ENCODE peak calls at places on chromosomes 11 and 22, in seven cellular contexts. One of them, this sample, is unnamed.

GRCh38 chr11:73106347-73106746 is 35.8 kb downstream of the FCHSD2 start:
- DNase-seq in stimulated activated CD4-positive, alpha-beta T cell treated with anti-CD3 and anti-CD28 coated beads, Interleukin-1b, Interleukin-23, amount 100 ng/mL, for 1 hour: no peak
- DNase-seq in occipital lobe: no peak
- DNase-seq in stomach: no peak
- DNase-seq in fibroblast of mammary gland: no peak
- DNase-seq in prostate gland: no peak
- DNase-seq in brain microvascular endothelial cell: no peak
- DNase-seq in this sample: no peak

GRCh38 chr11:47257518-47258316 is at the start of gene NR1H3:
- DNase-seq in brain microvascular endothelial cell: peak; percentile 40
- DNase-seq in stimulated activated CD4-positive, alpha-beta T cell treated with anti-CD3 and anti-CD28 coated beads, Interleukin-1b, Interleukin-23, amount 100 ng/mL, for 1 hour: no peak
- DNase-seq in prostate gland: peak; percentile 25
- DNase-seq in stomach: peak; percentile 79
- DNase-seq in fibroblast of mammary gland: peak; percentile 82
- DNase-seq in occipital lobe: peak; percentile 18
- DNase-seq in this sample: no peak

GRCh38 chr11:72573380-72573949 is 100.8 kb downstream of the PDE2A start:
- DNase-seq in stomach: no peak
- DNase-seq in prostate gland: no peak
- DNase-seq in brain microvascular endothelial cell: peak; percentile 39
- DNase-seq in occipital lobe: no peak
- DNase-seq in fibroblast of mammary gland: peak; percentile 42
- DNase-seq in stimulated activated CD4-positive, alpha-beta T cell treated with anti-CD3 and anti-CD28 coated beads, Interleukin-1b, Interleukin-23, amount 100 ng/mL, for 1 hour: no peak
- DNase-seq in this sample: no peak

GRCh38 chr22:31620756-31621480 is 41.1 kb downstream of the PISD start:
- DNase-seq in stomach: no peak
- DNase-seq in stimulated activated CD4-positive, alpha-beta T cell treated with anti-CD3 and anti-CD28 coated beads, Interleukin-1b, Interleukin-23, amount 100 ng/mL, for 1 hour: no peak
- DNase-seq in fibroblast of mammary gland: no peak
- DNase-seq in brain microvascular endothelial cell: no peak
- DNase-seq in prostate gland: no peak
- DNase-seq in occipital lobe: no peak
- DNase-seq in this sample: no peak

GRCh38 chr11:27553186-27553585 is 46.6 kb upstream of the LIN7C start:
- DNase-seq in brain microvascular endothelial cell: no peak
- DNase-seq in prostate gland: no peak
- DNase-seq in occipital lobe: peak; percentile 6
- DNase-seq in stimulated activated CD4-positive, alpha-beta T cell treated with anti-CD3 and anti-CD28 coated beads, Interleukin-1b, Interleukin-23, amount 100 ng/mL, for 1 hour: no peak
- DNase-seq in fibroblast of mammary gland: no peak
- DNase-seq in stomach: no peak
- DNase-seq in this sample: no peak

GRCh38 chr11:102717280-102717679 is 7.5 kb downstream of the MMP8 start:
- DNase-seq in prostate gland: no peak
- DNase-seq in stimulated activated CD4-positive, alpha-beta T cell treated with anti-CD3 and anti-CD28 coated beads, Interleukin-1b, Interleukin-23, amount 100 ng/mL, for 1 hour: no peak
- DNase-seq in stomach: no peak
- DNase-seq in brain microvascular endothelial cell: no peak
- DNase-seq in occipital lobe: no peak
- DNase-seq in fibroblast of mammary gland: no peak
- DNase-seq in this sample: no peak

GRCh38 chr11:33248416-33248957 is 8.7 kb upstream of the HIPK3 start:
- DNase-seq in stomach: no peak
- DNase-seq in stimulated activated CD4-positive, alpha-beta T cell treated with anti-CD3 and anti-CD28 coated beads, Interleukin-1b, Interleukin-23, amount 100 ng/mL, for 1 hour: no peak
- DNase-seq in brain microvascular endothelial cell: no peak
- DNase-seq in occipital lobe: no peak
- DNase-seq in prostate gland: no peak
- DNase-seq in fibroblast of mammary gland: peak; percentile 60
- DNase-seq in this sample: no peak

GRCh38 chr22:30265851-30266444 is 703 bp downstream of the OSM start:
- DNase-seq in fibroblast of mammary gland: peak; percentile 33
- DNase-seq in stomach: peak; percentile 68
- DNase-seq in occipital lobe: no peak
- DNase-seq in prostate gland: no peak
- DNase-seq in stimulated activated CD4-positive, alpha-beta T cell treated with anti-CD3 and anti-CD28 coated beads, Interleukin-1b, Interleukin-23, amount 100 ng/mL, for 1 hour: peak; percentile 52
- DNase-seq in brain microvascular endothelial cell: no peak
- DNase-seq in this sample: peak; percentile 71

GRCh38 chr22:29346659-29347058 is 31.2 kb upstream of the RASL10A start:
- DNase-seq in stomach: peak; percentile 70
- DNase-seq in prostate gland: peak; percentile 86
- DNase-seq in brain microvascular endothelial cell: no peak
- DNase-seq in fibroblast of mammary gland: no peak
- DNase-seq in stimulated activated CD4-positive, alpha-beta T cell treated with anti-CD3 and anti-CD28 coated beads, Interleukin-1b, Interleukin-23, amount 100 ng/mL, for 1 hour: no peak
- DNase-seq in occipital lobe: peak; percentile 56
- DNase-seq in this sample: no peak

GRCh38 chr22:42651134-42651533 is 1.9 kb upstream of the CYB5R3 start:
- DNase-seq in stomach: no peak
- DNase-seq in fibroblast of mammary gland: peak; percentile 25
- DNase-seq in brain microvascular endothelial cell: no peak
- DNase-seq in occipital lobe: no peak
- DNase-seq in stimulated activated CD4-positive, alpha-beta T cell treated with anti-CD3 and anti-CD28 coated beads, Interleukin-1b, Interleukin-23, amount 100 ng/mL, for 1 hour: no peak
- DNase-seq in prostate gland: no peak
- DNase-seq in this sample: no peak

GRCh38 chr11:19393941-19394340 is 153.2 kb upstream of the E2F8 start:
- DNase-seq in stimulated activated CD4-positive, alpha-beta T cell treated with anti-CD3 and anti-CD28 coated beads, Interleukin-1b, Interleukin-23, amount 100 ng/mL, for 1 hour: no peak
- DNase-seq in occipital lobe: no peak
- DNase-seq in stomach: no peak
- DNase-seq in prostate gland: no peak
- DNase-seq in fibroblast of mammary gland: peak; percentile 89
- DNase-seq in brain microvascular endothelial cell: no peak
- DNase-seq in this sample: no peak

GRCh38 chr11:2196970-2197770 is 25.6 kb upstream of the TH start:
- DNase-seq in fibroblast of mammary gland: peak; percentile 47
- DNase-seq in stimulated activated CD4-positive, alpha-beta T cell treated with anti-CD3 and anti-CD28 coated beads, Interleukin-1b, Interleukin-23, amount 100 ng/mL, for 1 hour: peak; percentile 24
- DNase-seq in brain microvascular endothelial cell: peak; percentile 56
- DNase-seq in stomach: peak; percentile 87
- DNase-seq in occipital lobe: peak; percentile 14
- DNase-seq in prostate gland: peak; percentile 77
- DNase-seq in this sample: peak; percentile 30

GRCh38 chr11:78910322-78910721 is 335.7 kb upstream of the NARS2 start:
- DNase-seq in occipital lobe: no peak
- DNase-seq in brain microvascular endothelial cell: no peak
- DNase-seq in prostate gland: no peak
- DNase-seq in stomach: no peak
- DNase-seq in fibroblast of mammary gland: no peak
- DNase-seq in stimulated activated CD4-positive, alpha-beta T cell treated with anti-CD3 and anti-CD28 coated beads, Interleukin-1b, Interleukin-23, amount 100 ng/mL, for 1 hour: no peak
- DNase-seq in this sample: no peak

GRCh38 chr11:102111787-102112653 is 1.8 kb downstream of the YAP1 start:
- DNase-seq in fibroblast of mammary gland: peak; percentile 96
- DNase-seq in prostate gland: peak; percentile 62
- DNase-seq in brain microvascular endothelial cell: peak; percentile 85
- DNase-seq in stomach: peak; percentile 72
- DNase-seq in stimulated activated CD4-positive, alpha-beta T cell treated with anti-CD3 and anti-CD28 coated beads, Interleukin-1b, Interleukin-23, amount 100 ng/mL, for 1 hour: no peak
- DNase-seq in occipital lobe: no peak
- DNase-seq in this sample: no peak

GRCh38 chr22:45007946-45008852 is 1.6 kb downstream of the PHF21B start:
- DNase-seq in stomach: no peak
- DNase-seq in occipital lobe: no peak
- DNase-seq in prostate gland: peak; percentile 32
- DNase-seq in fibroblast of mammary gland: no peak
- DNase-seq in stimulated activated CD4-positive, alpha-beta T cell treated with anti-CD3 and anti-CD28 coated beads, Interleukin-1b, Interleukin-23, amount 100 ng/mL, for 1 hour: no peak
- DNase-seq in brain microvascular endothelial cell: no peak
- DNase-seq in this sample: no peak

GRCh38 chr11:58444285-58444684 is 2.2 kb upstream of the OR5B12 start:
- DNase-seq in prostate gland: no peak
- DNase-seq in occipital lobe: no peak
- DNase-seq in stimulated activated CD4-positive, alpha-beta T cell treated with anti-CD3 and anti-CD28 coated beads, Interleukin-1b, Interleukin-23, amount 100 ng/mL, for 1 hour: no peak
- DNase-seq in brain microvascular endothelial cell: no peak
- DNase-seq in fibroblast of mammary gland: no peak
- DNase-seq in stomach: no peak
- DNase-seq in this sample: no peak

GRCh38 chr11:112248216-112248615 is 12.4 kb downstream of the PLET1 start:
- DNase-seq in stimulated activated CD4-positive, alpha-beta T cell treated with anti-CD3 and anti-CD28 coated beads, Interleukin-1b, Interleukin-23, amount 100 ng/mL, for 1 hour: no peak
- DNase-seq in prostate gland: no peak
- DNase-seq in fibroblast of mammary gland: peak; percentile 64
- DNase-seq in stomach: no peak
- DNase-seq in brain microvascular endothelial cell: no peak
- DNase-seq in occipital lobe: no peak
- DNase-seq in this sample: no peak

GRCh38 chr22:24423519-24424000 is 3.8 kb upstream of the ADORA2A start:
- DNase-seq in occipital lobe: no peak
- DNase-seq in prostate gland: no peak
- DNase-seq in brain microvascular endothelial cell: no peak
- DNase-seq in stomach: peak; percentile 73
- DNase-seq in stimulated activated CD4-positive, alpha-beta T cell treated with anti-CD3 and anti-CD28 coated beads, Interleukin-1b, Interleukin-23, amount 100 ng/mL, for 1 hour: no peak
- DNase-seq in fibroblast of mammary gland: no peak
- DNase-seq in this sample: peak; percentile 42

GRCh38 chr11:64173616-64174355 is 7.9 kb upstream of the MACROD1 start:
- DNase-seq in stimulated activated CD4-positive, alpha-beta T cell treated with anti-CD3 and anti-CD28 coated beads, Interleukin-1b, Interleukin-23, amount 100 ng/mL, for 1 hour: no peak
- DNase-seq in fibroblast of mammary gland: peak; percentile 41
- DNase-seq in occipital lobe: no peak
- DNase-seq in stomach: no peak
- DNase-seq in prostate gland: no peak
- DNase-seq in brain microvascular endothelial cell: peak; percentile 42
- DNase-seq in this sample: no peak

GRCh38 chr11:63761870-63762661 is 6.5 kb downstream of the ZFTA start:
- DNase-seq in prostate gland: no peak
- DNase-seq in brain microvascular endothelial cell: no peak
- DNase-seq in fibroblast of mammary gland: no peak
- DNase-seq in stomach: no peak
- DNase-seq in stimulated activated CD4-positive, alpha-beta T cell treated with anti-CD3 and anti-CD28 coated beads, Interleukin-1b, Interleukin-23, amount 100 ng/mL, for 1 hour: no peak
- DNase-seq in occipital lobe: no peak
- DNase-seq in this sample: no peak

GRCh38 chr11:66332371-66333219 is 3.6 kb downstream of the RIN1 start:
- DNase-seq in stimulated activated CD4-positive, alpha-beta T cell treated with anti-CD3 and anti-CD28 coated beads, Interleukin-1b, Interleukin-23, amount 100 ng/mL, for 1 hour: no peak
- DNase-seq in stomach: no peak
- DNase-seq in occipital lobe: no peak
- DNase-seq in brain microvascular endothelial cell: no peak
- DNase-seq in prostate gland: no peak
- DNase-seq in fibroblast of mammary gland: no peak
- DNase-seq in this sample: no peak

GRCh38 chr22:33409134-33409533 is 351.0 kb upstream of the SYN3 start:
- DNase-seq in occipital lobe: no peak
- DNase-seq in fibroblast of mammary gland: no peak
- DNase-seq in stimulated activated CD4-positive, alpha-beta T cell treated with anti-CD3 and anti-CD28 coated beads, Interleukin-1b, Interleukin-23, amount 100 ng/mL, for 1 hour: no peak
- DNase-seq in prostate gland: no peak
- DNase-seq in stomach: no peak
- DNase-seq in brain microvascular endothelial cell: no peak
- DNase-seq in this sample: no peak

GRCh38 chr11:66981976-66982578 is 7.0 kb downstream of the C11orf86 start:
- DNase-seq in prostate gland: peak; percentile 73
- DNase-seq in occipital lobe: peak; percentile 40
- DNase-seq in stomach: peak; percentile 80
- DNase-seq in fibroblast of mammary gland: peak; percentile 93
- DNase-seq in brain microvascular endothelial cell: peak; percentile 92
- DNase-seq in stimulated activated CD4-positive, alpha-beta T cell treated with anti-CD3 and anti-CD28 coated beads, Interleukin-1b, Interleukin-23, amount 100 ng/mL, for 1 hour: no peak
- DNase-seq in this sample: no peak

GRCh38 chr11:77154381-77155081 is 26.5 kb downstream of the MYO7A start:
- DNase-seq in brain microvascular endothelial cell: no peak
- DNase-seq in stomach: peak; percentile 51
- DNase-seq in prostate gland: no peak
- DNase-seq in stimulated activated CD4-positive, alpha-beta T cell treated with anti-CD3 and anti-CD28 coated beads, Interleukin-1b, Interleukin-23, amount 100 ng/mL, for 1 hour: no peak
- DNase-seq in fibroblast of mammary gland: no peak
- DNase-seq in occipital lobe: peak; percentile 31
- DNase-seq in this sample: no peak

GRCh38 chr22:48337957-48338792 is 1489.5 kb downstream of the BRD1 start:
- DNase-seq in fibroblast of mammary gland: no peak
- DNase-seq in brain microvascular endothelial cell: no peak
- DNase-seq in stimulated activated CD4-positive, alpha-beta T cell treated with anti-CD3 and anti-CD28 coated beads, Interleukin-1b, Interleukin-23, amount 100 ng/mL, for 1 hour: no peak
- DNase-seq in occipital lobe: no peak
- DNase-seq in stomach: no peak
- DNase-seq in prostate gland: no peak
- DNase-seq in this sample: no peak

GRCh38 chr11:18527512-18527911 is 770 bp upstream of the TSG101 start:
- DNase-seq in stomach: no peak
- DNase-seq in prostate gland: no peak
- DNase-seq in occipital lobe: no peak
- DNase-seq in stimulated activated CD4-positive, alpha-beta T cell treated with anti-CD3 and anti-CD28 coated beads, Interleukin-1b, Interleukin-23, amount 100 ng/mL, for 1 hour: no peak
- DNase-seq in fibroblast of mammary gland: peak; percentile 62
- DNase-seq in brain microvascular endothelial cell: peak; percentile 2
- DNase-seq in this sample: no peak

GRCh38 chr22:19183216-19183615 is 4.7 kb upstream of the SLC25A1 start:
- DNase-seq in stimulated activated CD4-positive, alpha-beta T cell treated with anti-CD3 and anti-CD28 coated beads, Interleukin-1b, Interleukin-23, amount 100 ng/mL, for 1 hour: no peak
- DNase-seq in occipital lobe: no peak
- DNase-seq in brain microvascular endothelial cell: no peak
- DNase-seq in stomach: no peak
- DNase-seq in fibroblast of mammary gland: no peak
- DNase-seq in prostate gland: no peak
- DNase-seq in this sample: no peak

This sample was measured in activated T-helper 1 cell treated with anti-CD3 and anti-CD28 coated beads, Interleukin-2, amount 50 U/mL, for 16 hours.